ENCODE peak calls at places on chromosomes 11 and 22, in seven cellular contexts. Q is CD8-positive, alpha-beta T cell; L is heart right ventricle; R is cardiac muscle cell; X is adrenal gland; K is ascending aorta; Y is pancreas. N is an unnamed sample. For H3K36me3, the result is how much of the 10 kb centered on the place peaks cover.

GRCh38 chr11:134741453-134742227 is 329.6 kb upstream of the B3GAT1 start:
- DNase-seq in X (peak), L (no peak), R (peak), Y (no peak), K (peak), Q (no peak), N (no peak)

GRCh38 chr11:8060146-8060719 is 20.8 kb upstream of the TUB start:
- DNase-seq in R (no peak), X (no peak), Q (no peak), Y (no peak), L (no peak), K (peak), N (no peak)

GRCh38 chr22:48517039-48518030 is 1310.3 kb downstream of the BRD1 start:
- DNase-seq in Y (no peak), K (no peak), Q (no peak), R (no peak), L (no peak), X (no peak), N (no peak)

GRCh38 chr11:126114486-126115252 is 52.0 kb upstream of the CDON start:
- DNase-seq in L (no peak), X (no peak), K (no peak), R (no peak), Q (no peak), Y (no peak), N (no peak)

GRCh38 chr22:35594686-35595085 is 22.4 kb downstream of the MB start:
- DNase-seq in K (no peak), L (no peak), Y (no peak), Q (no peak), X (no peak), R (no peak), N (no peak)

GRCh38 chr11:133163463-133164419 is 368.6 kb downstream of the OPCML start:
- DNase-seq in K (no peak), R (peak), X (no peak), L (peak), Y (no peak), Q (no peak), N (peak)

GRCh38 chr22:29369460-29369859 is 18.9 kb downstream of the AP1B1 start:
- DNase-seq in X (peak), R (no peak), Q (no peak), Y (no peak), L (peak), K (peak), N (peak)

GRCh38 chr11:96314326-96315050 is 28.5 kb downstream of the MAML2 start:
- DNase-seq in Y (no peak), R (no peak), Q (no peak), X (no peak), L (no peak), K (no peak), N (no peak)

GRCh38 chr22:44574057-44574456 is 76.0 kb upstream of the RTL6 start:
- DNase-seq in Q (no peak), R (no peak), K (peak), X (peak), L (no peak), Y (peak), N (no peak)

GRCh38 chr22:20271114-20271994 is 3.2 kb upstream of the RTN4R start:
- DNase-seq in K (no peak), R (no peak), X (peak), Q (no peak), L (no peak), Y (no peak), N (no peak)

GRCh38 chr11:102940714-102941588 is 14.6 kb downstream of the MMP13 start:
- DNase-seq in L (no peak), R (peak), X (peak), Q (no peak), K (no peak), Y (peak), N (no peak)

GRCh38 chr11:123474994-123475393 is 44.9 kb downstream of the GRAMD1B start:
- DNase-seq in L (no peak), R (no peak), Q (no peak), X (peak), K (no peak), Y (no peak), N (no peak)

GRCh38 chr11:13117344-13117743 is 108.2 kb downstream of the RASSF10 start:
- DNase-seq in X (no peak), Y (no peak), Q (no peak), R (no peak), L (no peak), K (no peak), N (no peak)

GRCh38 chr11:57233702-57234101 is 3.3 kb downstream of the APLNR start:
- DNase-seq in R (no peak), Y (no peak), X (no peak), Q (no peak), L (no peak), K (no peak), N (no peak)

GRCh38 chr11:58028687-58029411 is 1.9 kb upstream of the OR6Q1 start:
- DNase-seq in R (no peak), Y (no peak), K (peak), L (no peak), X (peak), Q (no peak), N (no peak)

GRCh38 chr11:69525516-69526452 is 44.3 kb downstream of the LINC01488 start:
- DNase-seq in K (peak), Y (no peak), L (no peak), X (no peak), R (no peak), Q (no peak), N (no peak)

GRCh38 chr22:19287889-19288288 is 3.6 kb downstream of the CLTCL1 start:
- DNase-seq in K (no peak), L (no peak), Q (no peak), R (no peak), X (no peak), Y (no peak), N (no peak)

GRCh38 chr11:65355776-65356393 is 1.3 kb downstream of the TIGD3 start:
- DNase-seq in K (peak), Y (no peak), L (no peak), R (no peak), X (peak), Q (no peak), N (peak)

GRCh38 chr11:122235615-122236014 is 119.6 kb upstream of the BLID start:
- DNase-seq in L (peak), Y (peak), R (peak), X (no peak), Q (no peak), K (no peak), N (peak)

GRCh38 chr11:77542296-77542695 is 47.5 kb upstream of the AQP11 start:
- DNase-seq in L (no peak), K (no peak), Y (no peak), X (no peak), R (no peak), Q (no peak), N (no peak)
- H3K4me3 ChIP-seq in L (no peak), K (no peak), Y (no peak), X (no peak), R (no peak), Q (no peak), N (no peak)

GRCh38 chr22:49774499-49775151 is 53.0 kb downstream of the BRD1 start:
- DNase-seq in R (no peak), L (no peak), X (no peak), Y (no peak), K (no peak), Q (no peak), N (no peak)

GRCh38 chr22:49777569-49778250 is 50.0 kb downstream of the BRD1 start:
- DNase-seq in X (no peak), R (no peak), L (no peak), Y (no peak), Q (no peak), K (no peak), N (peak)

GRCh38 chr22:49775191-49776052 is 52.3 kb downstream of the BRD1 start:
- DNase-seq in R (no peak), Q (no peak), K (no peak), X (no peak), L (no peak), Y (no peak), N (no peak)

GRCh38 chr22:49776891-49777290 is 50.8 kb downstream of the BRD1 start:
- DNase-seq in R (no peak), L (no peak), X (no peak), Y (no peak), K (no peak), Q (no peak), N (no peak)

DNA sequence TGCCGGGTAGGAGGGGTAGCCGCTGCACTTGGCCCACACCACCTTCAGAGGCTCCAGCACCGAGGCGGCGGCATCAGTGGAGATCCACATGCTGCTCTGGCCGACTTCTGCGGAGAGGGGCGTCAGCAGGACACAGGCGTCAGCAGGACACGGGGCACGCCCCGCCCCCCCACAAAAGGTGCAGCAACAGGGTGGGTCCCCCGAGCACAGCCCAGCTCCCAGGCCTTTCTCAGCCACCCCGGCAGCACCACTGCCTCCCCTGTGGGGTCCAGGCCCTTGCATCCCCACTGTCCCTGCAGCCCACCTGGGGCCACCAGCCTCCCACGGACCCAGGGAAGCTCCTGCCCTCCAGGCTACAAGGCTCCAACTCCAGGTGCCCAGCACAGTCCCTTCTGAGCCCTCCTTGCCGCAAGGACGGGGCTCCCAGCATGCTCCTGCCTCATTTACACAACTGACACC is 51.6 kb downstream of the BRD1 start:
- DNase-seq in L (no peak), Y (no peak), R (no peak), K (no peak), X (no peak), Q (no peak), N (no peak)
- H3K36me3 ChIP-seq in L (under half), Y (under half), R (under half), K (half or more), X (half or more), Q (under half), N (under half)

DNA sequence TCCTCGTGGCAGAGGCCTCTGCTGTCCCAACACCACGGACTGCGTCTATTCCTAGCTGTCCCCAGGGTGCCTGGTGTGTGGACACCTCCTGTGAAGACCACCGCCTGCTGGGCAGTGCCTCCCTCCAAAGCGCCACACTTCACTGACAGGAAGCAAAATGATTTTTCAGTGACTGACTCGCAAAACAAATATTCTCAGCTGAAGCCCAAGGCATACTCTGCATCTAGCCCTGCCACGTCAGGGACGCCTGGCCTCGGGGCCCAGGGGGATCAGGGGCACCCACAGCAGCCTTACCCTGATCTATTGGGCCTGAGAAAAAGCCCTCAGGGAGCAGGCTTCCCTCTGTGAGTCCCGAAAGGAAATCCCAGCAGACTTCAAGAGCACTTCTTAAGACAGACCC is 2.2 kb downstream of the BRD1 start:
- DNase-seq in K (no peak), X (no peak), L (no peak), Y (no peak), Q (no peak), R (no peak), N (no peak)
- H3K4me3 ChIP-seq in K (peak), X (no peak), L (peak), Y (peak), Q (peak), R (peak), N (peak)

DNA sequence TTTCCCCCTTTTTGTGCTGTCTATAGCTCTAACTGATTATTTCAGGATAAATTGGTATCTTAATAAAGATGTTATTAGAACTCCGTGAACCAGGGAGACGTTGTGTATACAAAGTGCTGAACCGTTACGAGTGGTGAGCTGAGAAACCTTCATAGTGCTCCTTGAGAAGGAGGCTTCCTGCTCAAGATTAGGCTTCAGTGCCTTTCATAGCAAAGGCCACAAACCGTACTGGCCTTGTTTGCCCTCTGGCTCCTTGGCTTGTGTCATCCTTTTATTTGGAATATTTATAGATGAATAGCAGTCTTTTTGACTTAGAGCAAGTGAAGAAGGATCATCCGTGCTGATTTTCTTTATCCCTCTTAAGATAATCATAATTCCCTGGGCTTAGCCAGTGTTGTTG is 16.3 kb downstream of the EIF3L start:
- DNase-seq in X (no peak), Y (no peak), Q (no peak), R (no peak), K (no peak), L (no peak), N (no peak)
- H3K36me3 ChIP-seq in X (half or more), Y (under half), Q (half or more), R (half or more), K (half or more), L (under half), N (half or more)

GRCh38 chr11:111370902-111371578 is 8.0 kb downstream of the POU2AF1 start:
- DNase-seq in L (no peak), K (no peak), Y (no peak), R (no peak), X (no peak), Q (no peak), N (no peak)
- H3K4me3 ChIP-seq in L (no peak), K (no peak), Y (no peak), R (no peak), X (no peak), Q (no peak), N (no peak)

GRCh38 chr11:67439321-67440228 is 2.1 kb upstream of the PTPRCAP start:
- DNase-seq in X (no peak), K (no peak), L (no peak), Q (no peak), R (no peak), Y (no peak), N (no peak)
- H3K36me3 ChIP-seq in X (under half), K (under half), L (under half), Q (under half), R (under half), Y (under half), N (half or more)

DNA sequence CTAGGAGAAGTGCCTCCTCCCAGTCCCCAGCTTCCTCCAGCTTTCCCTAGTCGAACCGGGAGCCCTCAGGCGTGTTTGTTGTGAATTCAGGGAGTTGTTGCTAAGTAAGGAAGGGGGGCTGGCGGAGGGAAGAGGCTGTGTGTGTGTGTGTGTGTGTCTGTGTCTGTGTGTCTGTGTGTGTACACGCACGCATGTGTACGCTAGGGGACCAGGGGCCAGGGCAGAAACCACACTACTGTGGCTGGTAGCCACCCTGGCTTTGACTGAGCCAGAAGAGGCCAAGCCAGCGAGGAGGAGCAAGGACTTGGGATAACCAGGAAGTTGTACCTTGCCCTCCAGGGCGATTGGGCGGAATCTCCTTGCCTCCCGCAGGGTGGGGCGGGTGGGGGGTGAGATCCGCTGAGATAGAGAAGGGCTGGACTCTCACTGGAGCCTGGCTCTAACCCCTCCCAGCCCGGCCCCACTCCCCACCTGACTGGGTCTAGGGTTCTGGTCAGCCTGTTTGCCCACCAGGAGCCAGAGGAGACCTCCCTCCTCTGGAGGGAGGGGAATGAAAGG is 7.5 kb downstream of the BCL9L start:
- DNase-seq in Y (peak), X (peak), Q (no peak), L (peak), R (no peak), K (peak), N (no peak)
- H3K4me3 ChIP-seq in Y (peak), X (no peak), Q (peak), L (peak), R (no peak), K (peak), N (peak)

GRCh38 chr11:107776062-107776461 is 64.2 kb upstream of the SLN start:
- DNase-seq in K (no peak), Q (no peak), X (no peak), R (no peak), L (no peak), Y (no peak), N (no peak)
- H3K36me3 ChIP-seq in K (under half), Q (under half), X (under half), R (under half), L (under half), Y (under half), N (under half)

DNA sequence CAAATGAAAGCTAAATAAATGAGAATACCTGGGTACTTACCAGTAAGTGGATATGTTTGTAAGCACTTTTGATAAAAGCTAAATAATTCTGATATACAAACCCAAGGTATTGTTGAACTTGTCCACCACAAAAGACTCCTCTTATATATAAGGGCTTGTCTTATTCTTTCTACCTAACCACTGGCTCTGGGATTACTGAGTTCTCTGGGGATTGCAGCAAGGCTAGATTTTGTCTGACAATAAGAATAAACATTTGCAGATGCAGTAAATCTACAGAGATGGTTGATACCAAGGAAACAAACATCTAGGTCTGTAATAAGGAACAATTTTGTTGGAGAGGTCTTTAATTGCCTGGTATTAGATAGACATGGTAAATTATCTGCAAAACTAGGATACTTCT is at the start of gene OR51A4:
- DNase-seq in L (no peak), Q (no peak), K (no peak), R (no peak), Y (no peak), X (no peak), N (no peak)
- H3K4me3 ChIP-seq in L (no peak), Q (no peak), K (no peak), R (no peak), Y (no peak), X (no peak), N (no peak)

N was measured in heart left ventricle.